ENCODE peak calls at places on chromosomes 13 and 19, in six cellular contexts. I is mucosa of descending colon; Q is cardiac fibroblast; X is CD4-positive, CD25-positive, alpha-beta regulatory T cell; T is GM23248; S is effector memory CD4-positive, alpha-beta T cell. R is an unnamed sample.

GRCh38 chr19:11383706-11384048 is 437 bp downstream of the EPOR start:
- DNase-seq in S (no peak), I (no peak), Q (no peak), X (no peak), T (no peak), R (no peak)

GRCh38 chr19:42252365-42253244 is 2.3 kb downstream of the ERF start:
- DNase-seq in Q (peak), T (peak), I (no peak), S (no peak), X (no peak), R (no peak)

GRCh38 chr19:38134538-38135149 is 89.4 kb downstream of the DPF1 start:
- DNase-seq in X (no peak), Q (peak), I (no peak), S (no peak), T (peak), R (peak)

GRCh38 chr13:37531054-37531453 is 67.5 kb downstream of the POSTN start:
- DNase-seq in S (no peak), I (no peak), T (peak), Q (peak), X (no peak), R (no peak)

GRCh38 chr13:32136061-32136460 is 104.5 kb downstream of the FRY start:
- DNase-seq in S (no peak), I (no peak), X (no peak), Q (no peak), T (no peak), R (no peak)

GRCh38 chr19:806815-807421 is 9.7 kb downstream of the PTBP1 start:
- DNase-seq in S (no peak), T (no peak), Q (no peak), X (no peak), I (no peak), R (no peak)

GRCh38 chr19:15283141-15283885 is 49.0 kb downstream of the BRD4 start:
- DNase-seq in X (no peak), I (no peak), T (peak), S (no peak), Q (peak), R (no peak)

GRCh38 chr19:10346509-10346908 is 7.1 kb upstream of the ICAM3 start:
- DNase-seq in X (no peak), T (peak), S (no peak), I (no peak), Q (peak), R (no peak)

GRCh38 chr13:20294497-20294896 is 62.4 kb upstream of the GJB6 start:
- DNase-seq in Q (no peak), S (no peak), T (no peak), I (no peak), X (no peak), R (no peak)

GRCh38 chr13:24233351-24233901 is 72.9 kb downstream of the SPATA13 start:
- DNase-seq in S (no peak), Q (peak), T (peak), I (no peak), X (no peak), R (no peak)

GRCh38 chr19:7366701-7367420 is 18.1 kb downstream of the ARHGEF18 start:
- DNase-seq in T (peak), S (no peak), I (no peak), X (no peak), Q (peak), R (peak)

GRCh38 chr19:41328818-41329220 is 18.8 kb downstream of the CCDC97 start:
- DNase-seq in I (no peak), T (no peak), S (no peak), Q (no peak), X (no peak), R (no peak)

GRCh38 chr19:39362682-39363657 is 20.7 kb downstream of the SAMD4B start:
- DNase-seq in Q (peak), I (no peak), S (no peak), T (peak), X (no peak), R (no peak)

GRCh38 chr13:77325371-77325941 is 1.4 kb downstream of the MYCBP2 start:
- DNase-seq in X (no peak), Q (peak), T (peak), I (no peak), S (no peak), R (no peak)

GRCh38 chr19:33390120-33390907 is 16.8 kb downstream of the CEBPG start:
- DNase-seq in T (no peak), S (no peak), X (no peak), Q (peak), I (peak), R (no peak)

GRCh38 chr13:111202745-111203144 is 87.6 kb downstream of the ARHGEF7 start:
- DNase-seq in I (no peak), Q (peak), T (peak), S (no peak), X (no peak), R (peak)

GRCh38 chr19:40578442-40578908 is 1.8 kb downstream of the SHKBP1 start:
- DNase-seq in S (no peak), I (no peak), X (no peak), T (peak), Q (peak), R (no peak)

GRCh38 chr13:71028884-71029283 is 838.1 kb downstream of the DACH1 start:
- DNase-seq in X (no peak), T (no peak), I (no peak), S (no peak), Q (no peak), R (no peak)

GRCh38 chr13:80235559-80236296 is 105.2 kb downstream of the SPRY2 start:
- DNase-seq in X (no peak), I (no peak), S (no peak), Q (peak), T (peak), R (no peak)

GRCh38 chr13:29494520-29494919 is 101.0 kb downstream of the SLC7A1 start:
- DNase-seq in S (no peak), T (no peak), I (no peak), Q (no peak), X (no peak), R (no peak)

GRCh38 chr19:3514930-3515329 is 8.8 kb downstream of the FZR1 start:
- DNase-seq in Q (no peak), S (no peak), X (no peak), T (peak), I (no peak), R (no peak)

GRCh38 chr19:6725513-6726231 is 5.2 kb upstream of the C3 start:
- DNase-seq in I (peak), Q (no peak), X (no peak), T (no peak), S (no peak), R (no peak)

GRCh38 chr19:4559569-4559968 is at the start of gene SEMA6B:
- DNase-seq in X (no peak), I (no peak), S (no peak), T (no peak), Q (peak), R (no peak)

GRCh38 chr13:98172570-98173405 is 4.3 kb downstream of the RNF113B start:
- DNase-seq in Q (peak), I (no peak), T (peak), S (no peak), X (no peak), R (no peak)

GRCh38 chr13:98174321-98174720 is 2.7 kb downstream of the RNF113B start:
- DNase-seq in T (no peak), X (no peak), S (no peak), I (no peak), Q (peak), R (no peak)

GRCh38 chr13:98171806-98172569 is 5.1 kb downstream of the RNF113B start:
- DNase-seq in X (no peak), T (peak), I (no peak), S (no peak), Q (peak), R (no peak)

GRCh38 chr13:98174995-98175394 is 2.1 kb downstream of the RNF113B start:
- DNase-seq in X (no peak), T (peak), Q (no peak), I (no peak), S (no peak), R (no peak)

DNA sequence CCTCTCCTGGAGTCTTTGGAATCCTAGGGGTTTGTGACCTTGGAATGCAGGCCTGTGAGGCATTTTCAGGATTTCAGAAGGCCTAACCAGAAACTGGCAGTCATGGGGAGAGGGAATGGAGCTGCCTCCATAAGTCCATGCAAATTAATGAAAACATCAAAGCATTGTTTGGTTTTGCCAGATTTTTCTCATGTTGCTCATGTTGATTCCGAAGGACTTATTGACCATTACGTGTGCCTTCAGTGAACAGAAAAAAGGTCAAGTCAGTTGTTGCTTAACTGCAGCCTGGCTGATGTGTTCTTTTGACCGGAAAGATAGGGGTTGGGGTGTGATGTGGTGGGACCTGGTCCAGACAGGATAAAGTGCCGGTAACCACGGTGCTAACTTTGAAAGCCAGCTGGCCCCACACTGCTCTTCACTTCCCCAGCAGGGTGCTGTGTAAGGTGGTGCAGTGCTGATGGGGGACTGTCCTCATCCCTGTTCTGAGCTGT is 3.6 kb downstream of the RNF113B start:
- DNase-seq in Q (peak), X (no peak), T (peak), S (no peak), I (no peak), R (no peak)
- H3K4me3 ChIP-seq in Q (no peak), X (no peak), T (peak), S (no peak), I (no peak), R (no peak)

GRCh38 chr19:51469162-51469561 is 9.2 kb upstream of the CEACAM18 start:
- DNase-seq in S (no peak), I (no peak), Q (no peak), T (no peak), X (no peak), R (no peak)
- H3K4me3 ChIP-seq in S (no peak), I (no peak), Q (no peak), T (no peak), X (no peak), R (no peak)

GRCh38 chr13:106446011-106446410 is 89.5 kb downstream of the EFNB2 start:
- DNase-seq in X (no peak), Q (no peak), S (no peak), I (no peak), T (peak), R (no peak)

GRCh38 chr13:106449096-106449495 is 86.4 kb downstream of the EFNB2 start:
- DNase-seq in Q (no peak), S (no peak), X (no peak), I (no peak), T (no peak), R (no peak)

GRCh38 chr13:106440846-106441245 is 94.6 kb downstream of the EFNB2 start:
- DNase-seq in X (no peak), T (no peak), I (no peak), S (no peak), Q (no peak), R (no peak)

GRCh38 chr13:106443625-106444024 is 91.8 kb downstream of the EFNB2 start:
- DNase-seq in T (no peak), S (no peak), Q (no peak), X (no peak), I (no peak), R (no peak)
- H3K4me3 ChIP-seq in T (no peak), S (no peak), Q (no peak), X (no peak), I (no peak), R (no peak)

DNA sequence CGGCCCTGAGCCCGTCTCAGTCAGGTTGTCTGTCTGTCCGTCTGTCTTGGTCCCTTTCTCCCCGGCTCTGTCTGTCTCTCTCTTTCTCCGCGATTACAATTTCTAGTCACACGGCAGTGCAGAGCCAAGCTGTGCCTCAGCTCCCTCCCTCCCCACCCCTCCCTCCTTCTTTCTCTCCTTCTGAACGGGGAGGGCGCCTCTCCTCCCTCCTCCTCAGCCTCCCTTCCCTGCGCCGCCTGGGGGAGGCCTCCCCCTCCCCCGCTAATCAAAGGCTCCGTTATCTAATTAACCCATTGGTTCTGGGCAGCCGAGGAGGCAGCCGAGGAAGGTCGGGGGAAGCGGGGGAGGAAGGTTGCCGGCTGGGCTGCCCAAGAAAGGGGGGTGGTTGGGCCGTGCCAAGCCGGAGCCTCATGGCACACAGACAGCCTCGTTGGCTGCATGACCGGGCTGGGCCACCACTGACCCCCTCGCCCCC is 16.5 kb downstream of the LRRC4B start:
- DNase-seq in X (no peak), S (no peak), T (peak), I (no peak), Q (peak), R (no peak)
- H3K4me3 ChIP-seq in X (no peak), S (no peak), T (no peak), I (no peak), Q (no peak), R (no peak)